ENCODE peak calls at places on chromosomes 7 and 10, in seven cellular contexts. One of them, this sample, is unnamed.

GRCh38 chr7:44283381-44284211 is 41.8 kb downstream of the CAMK2B start:
- DNase-seq in HCT116: no peak
- DNase-seq in endothelial cell of umbilical vein: no peak
- DNase-seq in HepG2: no peak
- DNase-seq in H1: no peak
- DNase-seq in A549: no peak
- DNase-seq in K562: no peak
- DNase-seq in this sample: no peak

GRCh38 chr10:101817542-101818118 is 614 bp downstream of the OGA start:
- DNase-seq in endothelial cell of umbilical vein: peak; percentile 86
- DNase-seq in A549: peak; percentile 74
- DNase-seq in K562: peak; percentile 92
- DNase-seq in H1: no peak
- DNase-seq in HCT116: peak; percentile 83
- DNase-seq in HepG2: no peak
- DNase-seq in this sample: peak; percentile 87

GRCh38 chr7:110868458-110868857 is 222.5 kb upstream of the LRRN3 start:
- DNase-seq in endothelial cell of umbilical vein: no peak
- DNase-seq in H1: no peak
- DNase-seq in K562: no peak
- DNase-seq in HCT116: no peak
- DNase-seq in A549: no peak
- DNase-seq in HepG2: no peak
- DNase-seq in this sample: no peak

GRCh38 chr7:46710927-46711326 is 789.9 kb upstream of the IGFBP3 start:
- DNase-seq in endothelial cell of umbilical vein: no peak
- DNase-seq in K562: no peak
- DNase-seq in HCT116: no peak
- DNase-seq in HepG2: no peak
- DNase-seq in H1: no peak
- DNase-seq in A549: no peak
- DNase-seq in this sample: no peak

GRCh38 chr7:132501956-132502355 is 74.3 kb downstream of the PLXNA4 start:
- DNase-seq in endothelial cell of umbilical vein: peak; percentile 99
- DNase-seq in H1: no peak
- DNase-seq in K562: no peak
- DNase-seq in HepG2: no peak
- DNase-seq in A549: no peak
- DNase-seq in HCT116: no peak
- DNase-seq in this sample: no peak

GRCh38 chr7:132614428-132615076 is 38.3 kb upstream of the PLXNA4 start:
- DNase-seq in A549: no peak
- DNase-seq in HCT116: no peak
- DNase-seq in H1: peak; percentile 34
- DNase-seq in endothelial cell of umbilical vein: peak; percentile 47
- DNase-seq in K562: peak; percentile 7
- DNase-seq in HepG2: no peak
- DNase-seq in this sample: peak; percentile 69

GRCh38 chr10:126387041-126387908 is 1.0 kb downstream of the ADAM12 start:
- DNase-seq in H1: no peak
- DNase-seq in K562: peak; percentile 16
- DNase-seq in endothelial cell of umbilical vein: peak; percentile 48
- DNase-seq in HCT116: no peak
- DNase-seq in A549: peak; percentile 70
- DNase-seq in HepG2: no peak
- DNase-seq in this sample: no peak

GRCh38 chr10:90969947-90970673 is 49.2 kb upstream of the ANKRD1 start:
- DNase-seq in HCT116: no peak
- DNase-seq in endothelial cell of umbilical vein: no peak
- DNase-seq in A549: no peak
- DNase-seq in HepG2: peak; percentile 19
- DNase-seq in H1: no peak
- DNase-seq in K562: no peak
- DNase-seq in this sample: no peak

GRCh38 chr7:55964261-55964801 is at the start of gene NIPSNAP2:
- DNase-seq in HCT116: peak; percentile 15
- DNase-seq in HepG2: no peak
- DNase-seq in H1: peak; percentile 17
- DNase-seq in A549: peak; percentile 41
- DNase-seq in K562: peak; percentile 73
- DNase-seq in endothelial cell of umbilical vein: peak; percentile 44
- DNase-seq in this sample: peak; percentile 81

GRCh38 chr7:284762-285722 is 4.9 kb upstream of the FOXL3 start:
- DNase-seq in endothelial cell of umbilical vein: no peak
- DNase-seq in K562: no peak
- DNase-seq in A549: no peak
- DNase-seq in HCT116: no peak
- DNase-seq in H1: no peak
- DNase-seq in HepG2: no peak
- DNase-seq in this sample: no peak

GRCh38 chr10:117549100-117549499 is 6.6 kb downstream of the EMX2 start:
- DNase-seq in A549: no peak
- DNase-seq in H1: no peak
- DNase-seq in HCT116: no peak
- DNase-seq in K562: no peak
- DNase-seq in endothelial cell of umbilical vein: no peak
- DNase-seq in HepG2: no peak
- DNase-seq in this sample: no peak

GRCh38 chr7:128221929-128222403 is 19.1 kb upstream of the LEP start:
- DNase-seq in HepG2: no peak
- DNase-seq in HCT116: peak; percentile 47
- DNase-seq in A549: peak; percentile 57
- DNase-seq in H1: no peak
- DNase-seq in K562: peak; percentile 57
- DNase-seq in endothelial cell of umbilical vein: no peak
- DNase-seq in this sample: peak; percentile 78

GRCh38 chr7:136677456-136678365 is 190.7 kb upstream of the CHRM2 start:
- DNase-seq in K562: no peak
- DNase-seq in HCT116: no peak
- DNase-seq in H1: no peak
- DNase-seq in A549: no peak
- DNase-seq in endothelial cell of umbilical vein: no peak
- DNase-seq in HepG2: no peak
- DNase-seq in this sample: peak; percentile 86

GRCh38 chr7:107152011-107152410 is 16.8 kb upstream of the HBP1 start:
- DNase-seq in endothelial cell of umbilical vein: no peak
- DNase-seq in HepG2: no peak
- DNase-seq in K562: no peak
- DNase-seq in A549: no peak
- DNase-seq in H1: no peak
- DNase-seq in HCT116: no peak
- DNase-seq in this sample: peak; percentile 39

GRCh38 chr10:15027741-15028140 is 16.0 kb upstream of the OLAH start:
- DNase-seq in K562: peak; percentile 41
- DNase-seq in HepG2: no peak
- DNase-seq in endothelial cell of umbilical vein: no peak
- DNase-seq in A549: no peak
- DNase-seq in H1: no peak
- DNase-seq in HCT116: no peak
- DNase-seq in this sample: no peak

GRCh38 chr7:23685770-23686169 is 5.8 kb downstream of the FAM221A start:
- DNase-seq in HepG2: no peak
- DNase-seq in endothelial cell of umbilical vein: no peak
- DNase-seq in HCT116: no peak
- DNase-seq in A549: no peak
- DNase-seq in K562: no peak
- DNase-seq in H1: no peak
- DNase-seq in this sample: no peak

GRCh38 chr7:46352335-46352954 is 431.4 kb upstream of the IGFBP3 start:
- DNase-seq in H1: peak; percentile 15
- DNase-seq in HCT116: peak; percentile 56
- DNase-seq in A549: peak; percentile 65
- DNase-seq in K562: peak; percentile 16
- DNase-seq in endothelial cell of umbilical vein: peak; percentile 65
- DNase-seq in HepG2: peak; percentile 57
- DNase-seq in this sample: peak; percentile 57

GRCh38 chr10:102964713-102965112 is 46.6 kb downstream of the CNNM2 start:
- DNase-seq in HepG2: no peak
- DNase-seq in K562: no peak
- DNase-seq in HCT116: no peak
- DNase-seq in endothelial cell of umbilical vein: no peak
- DNase-seq in A549: no peak
- DNase-seq in H1: no peak
- DNase-seq in this sample: no peak

GRCh38 chr10:79444243-79445119 is 943 bp downstream of the ZCCHC24 start:
- DNase-seq in H1: no peak
- DNase-seq in endothelial cell of umbilical vein: peak; percentile 33
- DNase-seq in A549: peak; percentile 74
- DNase-seq in HepG2: no peak
- DNase-seq in K562: peak; percentile 75
- DNase-seq in HCT116: no peak
- DNase-seq in this sample: peak; percentile 96

GRCh38 chr10:79440281-79440680 is 5.1 kb downstream of the ZCCHC24 start:
- DNase-seq in A549: no peak
- DNase-seq in HCT116: no peak
- DNase-seq in H1: no peak
- DNase-seq in HepG2: no peak
- DNase-seq in K562: no peak
- DNase-seq in endothelial cell of umbilical vein: no peak
- DNase-seq in this sample: no peak

GRCh38 chr10:79443338-79444242 is 1.8 kb downstream of the ZCCHC24 start:
- DNase-seq in H1: no peak
- DNase-seq in K562: no peak
- DNase-seq in HepG2: no peak
- DNase-seq in HCT116: no peak
- DNase-seq in endothelial cell of umbilical vein: no peak
- DNase-seq in A549: no peak
- DNase-seq in this sample: peak; percentile 44

GRCh38 chr10:79441433-79441832 is 4.0 kb downstream of the ZCCHC24 start:
- DNase-seq in endothelial cell of umbilical vein: no peak
- DNase-seq in A549: no peak
- DNase-seq in K562: no peak
- DNase-seq in HepG2: no peak
- DNase-seq in HCT116: no peak
- DNase-seq in H1: no peak
- DNase-seq in this sample: no peak

DNA sequence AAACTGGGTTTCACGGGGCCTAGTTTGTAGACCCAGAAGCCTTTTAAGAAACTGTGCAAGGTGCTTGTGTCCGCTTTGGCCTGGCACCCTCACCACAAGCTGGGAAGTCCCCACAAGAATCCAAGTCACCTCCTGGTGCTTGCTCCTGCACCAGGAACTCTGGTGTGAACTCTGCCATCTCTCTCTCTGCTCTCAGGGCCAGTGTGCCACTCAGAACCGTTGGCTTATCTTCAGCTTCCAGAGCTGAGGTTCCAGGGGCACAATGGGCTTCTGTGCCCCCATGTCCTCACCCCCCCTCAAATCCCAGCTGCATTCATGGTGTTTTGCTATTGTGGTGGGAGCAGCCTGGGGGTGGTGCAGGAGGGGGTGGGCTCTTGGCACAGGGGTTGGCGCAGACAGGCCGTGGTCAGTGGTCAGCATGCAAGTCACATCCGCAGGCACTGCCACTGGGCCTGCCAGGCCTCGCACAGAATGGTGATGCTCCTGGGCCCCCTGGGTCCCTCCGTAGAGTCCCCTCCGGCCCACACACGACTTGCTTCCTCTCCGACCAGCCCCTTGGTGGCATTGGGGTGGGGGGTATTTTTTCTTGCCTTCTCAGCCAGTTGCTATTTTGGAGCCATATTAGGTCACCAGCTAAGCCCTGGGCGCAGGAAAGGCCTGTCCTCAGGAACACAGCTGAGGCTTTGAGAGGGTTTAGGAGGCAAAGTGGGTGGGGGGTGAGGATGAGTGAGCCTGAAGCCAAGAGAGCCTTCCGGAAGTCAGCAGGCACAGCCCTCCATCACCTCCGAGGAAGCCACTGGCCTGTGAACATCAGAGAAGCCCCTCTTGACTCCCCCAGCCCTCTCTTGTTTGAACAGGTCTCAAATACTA is 3.0 kb downstream of the ZCCHC24 start:
- DNase-seq in A549: no peak
- DNase-seq in K562: no peak
- DNase-seq in HCT116: no peak
- DNase-seq in H1: no peak
- DNase-seq in endothelial cell of umbilical vein: no peak
- DNase-seq in HepG2: no peak
- DNase-seq in this sample: no peak
- H3K4me3 ChIP-seq in A549: no peak overlapping the region
- H3K4me3 ChIP-seq in K562: no peak overlapping the region
- H3K4me3 ChIP-seq in HCT116: no peak overlapping the region
- H3K4me3 ChIP-seq in H1: no peak overlapping the region
- H3K4me3 ChIP-seq in endothelial cell of umbilical vein: no peak overlapping the region
- H3K4me3 ChIP-seq in HepG2: no peak overlapping the region
- H3K4me3 ChIP-seq in this sample: no peak overlapping the region

DNA sequence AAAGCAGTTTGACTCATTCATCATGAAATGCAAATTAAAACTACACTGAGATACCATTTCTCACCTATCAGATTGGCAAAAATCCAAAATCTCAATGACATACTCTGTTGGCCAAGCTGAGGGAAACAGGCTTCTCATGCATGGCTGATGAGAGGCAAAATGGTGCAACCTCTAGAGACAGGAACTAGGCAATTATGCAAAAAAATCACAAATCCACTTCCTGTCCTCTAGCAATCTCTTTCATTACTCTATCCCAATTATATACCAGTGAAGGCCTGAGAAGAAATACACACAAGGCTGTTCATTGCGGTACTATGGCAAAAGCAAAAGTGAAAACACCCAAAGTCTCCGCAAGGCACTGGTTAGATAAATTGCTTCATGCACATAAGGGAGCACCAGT is 25.9 kb upstream of the PTPRN2 start:
- DNase-seq in HepG2: no peak
- DNase-seq in endothelial cell of umbilical vein: no peak
- DNase-seq in H1: no peak
- DNase-seq in HCT116: no peak
- DNase-seq in K562: no peak
- DNase-seq in A549: no peak
- DNase-seq in this sample: peak; percentile 31
- TF ChIP-seq MAX in HepG2: no peak
- TF ChIP-seq MAX in endothelial cell of umbilical vein: no peak
- TF ChIP-seq MAX in H1: no peak
- TF ChIP-seq MAX in HCT116: no peak
- TF ChIP-seq MAX in K562: no peak
- TF ChIP-seq MAX in A549: no peak
- TF ChIP-seq MAX in this sample: no peak

DNA sequence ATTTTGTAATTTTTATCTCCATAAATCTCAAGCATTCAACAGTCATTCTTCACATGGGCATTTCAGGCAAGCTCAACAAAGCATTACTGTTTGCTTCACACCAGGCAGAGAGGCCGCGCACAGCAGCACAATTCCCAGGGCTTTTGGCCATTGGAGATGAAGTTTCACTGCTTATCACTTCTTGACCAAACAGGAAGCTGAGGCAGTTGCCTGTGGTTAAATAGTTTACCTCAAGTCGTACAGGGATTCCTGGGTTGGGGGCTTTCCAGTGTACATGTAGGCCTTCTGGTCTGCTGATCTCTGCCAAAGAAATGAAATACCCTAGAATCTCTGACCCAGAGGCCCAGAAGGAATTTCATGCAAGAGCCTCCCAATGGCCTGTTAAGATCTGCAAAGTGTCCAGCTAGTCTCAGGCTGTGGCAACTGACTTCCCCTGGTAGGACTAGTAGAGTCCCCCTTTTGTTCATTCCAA is 11.2 kb upstream of the PRDX3 start:
- DNase-seq in endothelial cell of umbilical vein: peak; percentile 21
- DNase-seq in A549: no peak
- DNase-seq in HepG2: peak; percentile 71
- DNase-seq in HCT116: no peak
- DNase-seq in K562: peak; percentile 60
- DNase-seq in H1: no peak
- DNase-seq in this sample: peak; percentile 91
- TF ChIP-seq POLR2A in endothelial cell of umbilical vein: no peak
- TF ChIP-seq POLR2A in A549: no peak
- TF ChIP-seq POLR2A in HepG2: no peak
- TF ChIP-seq POLR2A in HCT116: no peak
- TF ChIP-seq POLR2A in K562: no peak
- TF ChIP-seq POLR2A in H1: no peak
- TF ChIP-seq POLR2A in this sample: no peak

GRCh38 chr7:6658618-6659345 is 21.7 kb downstream of the ZNF316 start:
- DNase-seq in A549: no peak
- DNase-seq in K562: no peak
- DNase-seq in endothelial cell of umbilical vein: no peak
- DNase-seq in H1: no peak
- DNase-seq in HCT116: no peak
- DNase-seq in HepG2: no peak
- DNase-seq in this sample: peak; percentile 31
- H3K4me3 ChIP-seq in A549: no peak overlapping the region
- H3K4me3 ChIP-seq in K562: no peak overlapping the region
- H3K4me3 ChIP-seq in endothelial cell of umbilical vein: no peak overlapping the region
- H3K4me3 ChIP-seq in H1: no peak overlapping the region
- H3K4me3 ChIP-seq in HCT116: no peak overlapping the region
- H3K4me3 ChIP-seq in HepG2: no peak overlapping the region
- H3K4me3 ChIP-seq in this sample: no peak overlapping the region

This sample was measured in NB4.